ENCODE peak calls at places on chromosomes 5 and 9, in eight cellular contexts. H, P, X, J, L, F, Z and M are unnamed samples.

GRCh38 chr5:93875693-93876092 is 134.3 kb upstream of the POU5F2 start:
- DNase-seq in H (no peak), P (no peak), X (no peak), J (no peak), L (no peak), F (no peak), Z (no peak), M (no peak)

GRCh38 chr9:120136685-120137084 is 443.3 kb downstream of the CDK5RAP2 start:
- DNase-seq in H (no peak), P (no peak), X (no peak), J (no peak), L (no peak), F (no peak), Z (no peak), M (no peak)

GRCh38 chr5:10538789-10539684 is 24.8 kb upstream of the ANKRD33B start:
- DNase-seq in H (peak; percentile 41), P (no peak), X (no peak), J (no peak), L (no peak), F (no peak), Z (peak; percentile 33), M (no peak)

GRCh38 chr5:155898284-155898683 is 428.7 kb upstream of the SGCD start:
- DNase-seq in H (no peak), P (no peak), X (no peak), J (no peak), L (no peak), F (no peak), Z (no peak), M (no peak)

GRCh38 chr9:131997779-131998178 is 81.9 kb downstream of the MED27 start:
- DNase-seq in H (no peak), P (peak; percentile 52), X (peak; percentile 53), J (no peak), L (no peak), F (no peak), Z (no peak), M (no peak)

GRCh38 chr9:86534572-86535258 is 180.5 kb upstream of the TUT7 start:
- DNase-seq in H (no peak), P (no peak), X (peak; percentile 83), J (no peak), L (no peak), F (no peak), Z (no peak), M (peak; percentile 70)

GRCh38 chr5:149128023-149128875 is 13.0 kb upstream of the ABLIM3 start:
- DNase-seq in H (no peak), P (no peak), X (peak; percentile 41), J (peak; percentile 48), L (peak; percentile 76), F (no peak), Z (no peak), M (no peak)

GRCh38 chr5:143698534-143698933 is 113.4 kb upstream of the HMHB1 start:
- DNase-seq in H (no peak), P (no peak), X (no peak), J (no peak), L (no peak), F (no peak), Z (no peak), M (no peak)

GRCh38 chr9:21455320-21455719 is 15.1 kb downstream of the IFNA1 start:
- DNase-seq in H (no peak), P (no peak), X (peak; percentile 25), J (no peak), L (peak; percentile 12), F (no peak), Z (no peak), M (no peak)

GRCh38 chr5:55232194-55232984 is 1.0 kb downstream of the CCNO start:
- DNase-seq in H (peak; percentile 83), P (no peak), X (no peak), J (peak; percentile 54), L (peak; percentile 38), F (peak; percentile 47), Z (peak; percentile 77), M (no peak)

GRCh38 chr9:97954550-97954989 is 16.6 kb upstream of the HEMGN start:
- DNase-seq in H (no peak), P (no peak), X (no peak), J (peak; percentile 77), L (peak; percentile 76), F (peak; percentile 37), Z (no peak), M (no peak)

GRCh38 chr5:84524491-84524890 is 139.8 kb upstream of the EDIL3 start:
- DNase-seq in H (no peak), P (no peak), X (peak; percentile 18), J (no peak), L (no peak), F (no peak), Z (no peak), M (no peak)

GRCh38 chr9:17630531-17630949 is 51.7 kb downstream of the SH3GL2 start:
- DNase-seq in H (no peak), P (no peak), X (no peak), J (no peak), L (no peak), F (peak; percentile 55), Z (no peak), M (no peak)

GRCh38 chr5:140042551-140043507 is at the start of gene NRG2:
- DNase-seq in H (peak; percentile 84), P (peak; percentile 77), X (peak; percentile 7), J (peak; percentile 53), L (peak; percentile 89), F (peak; percentile 51), Z (peak; percentile 72), M (no peak)

GRCh38 chr5:10760033-10760975 is 730 bp downstream of the DAP start:
- DNase-seq in H (no peak), P (peak; percentile 61), X (peak; percentile 59), J (no peak), L (peak; percentile 48), F (peak; percentile 78), Z (no peak), M (no peak)

GRCh38 chr5:177545487-177546261 is 8.7 kb downstream of the FAM193B start:
- DNase-seq in H (no peak), P (peak; percentile 65), X (peak; percentile 83), J (no peak), L (no peak), F (peak; percentile 37), Z (no peak), M (peak; percentile 59)

GRCh38 chr9:89309608-89310485 is 1.1 kb upstream of the CKS2 start:
- DNase-seq in H (no peak), P (peak; percentile 13), X (no peak), J (peak; percentile 37), L (no peak), F (peak; percentile 59), Z (no peak), M (no peak)

GRCh38 chr5:78504726-78505431 is 143.7 kb downstream of the LHFPL2 start:
- DNase-seq in H (peak; percentile 92), P (peak; percentile 95), X (peak; percentile 100), J (peak; percentile 91), L (peak; percentile 36), F (peak; percentile 66), Z (peak; percentile 87), M (peak; percentile 99)

GRCh38 chr9:4290427-4290837 is 9.4 kb downstream of the GLIS3 start:
- DNase-seq in H (no peak), P (no peak), X (no peak), J (no peak), L (no peak), F (no peak), Z (no peak), M (no peak)

GRCh38 chr5:63245271-63245670 is 666.7 kb downstream of the LRRC70 start:
- DNase-seq in H (no peak), P (no peak), X (no peak), J (no peak), L (no peak), F (no peak), Z (no peak), M (no peak)

GRCh38 chr9:36191290-36191645 is 547 bp downstream of the CLTA start:
- DNase-seq in H (no peak), P (no peak), X (no peak), J (no peak), L (no peak), F (peak; percentile 41), Z (no peak), M (no peak)

GRCh38 chr5:114729986-114730385 is 368.1 kb downstream of the KCNN2 start:
- DNase-seq in H (no peak), P (no peak), X (no peak), J (no peak), L (no peak), F (no peak), Z (no peak), M (no peak)

GRCh38 chr9:123686131-123686848 is 243.6 kb downstream of the DENND1A start:
- DNase-seq in H (no peak), P (peak; percentile 36), X (peak; percentile 32), J (no peak), L (no peak), F (peak; percentile 71), Z (no peak), M (no peak)
- H3K4me3 ChIP-seq in H (no peak overlapping the region), P (no peak overlapping the region), X (no peak overlapping the region), J (no peak overlapping the region), L (no peak overlapping the region), F (no peak overlapping the region), Z (no peak overlapping the region), M (no peak overlapping the region)

GRCh38 chr5:133421394-133421793 is 190.9 kb downstream of the FSTL4 start:
- DNase-seq in H (no peak), P (no peak), X (no peak), J (no peak), L (peak; percentile 23), F (no peak), Z (peak; percentile 62), M (no peak)
- TF ChIP-seq CTCF in H (peak; percentile 43), P (peak; percentile 14), X (peak; percentile 21), J (peak; percentile 47), L (peak; percentile 17), F (no peak), Z (peak; percentile 31), M (peak; percentile 18)

DNA sequence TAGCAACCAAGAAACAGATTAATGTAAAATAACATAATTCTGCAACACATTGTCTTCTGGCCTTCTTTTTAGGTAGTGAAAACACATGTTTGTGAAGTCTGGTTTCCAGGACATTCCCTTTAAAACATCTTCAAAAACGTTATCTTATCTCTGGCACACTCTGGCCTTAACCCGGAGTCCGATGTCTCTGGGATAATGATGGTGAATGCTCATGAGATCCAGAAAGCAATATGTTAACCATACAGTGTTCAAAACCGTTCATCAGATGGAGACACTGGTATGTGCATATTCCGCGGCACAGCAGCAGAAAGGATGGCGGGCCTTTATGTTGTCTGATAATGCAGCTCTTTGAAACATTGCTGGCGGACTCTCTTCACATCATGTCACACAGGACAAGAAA is 605.2 kb downstream of the CCDC171 start:
- DNase-seq in H (no peak), P (no peak), X (no peak), J (no peak), L (no peak), F (no peak), Z (no peak), M (no peak)
- H3K9me3 ChIP-seq in H (no peaks in the 10 kb centered on the region), P (no peaks in the 10 kb centered on the region), X (no peaks in the 10 kb centered on the region), J (no peaks in the 10 kb centered on the region), L (no peaks in the 10 kb centered on the region), F (no peaks in the 10 kb centered on the region), Z (no peaks in the 10 kb centered on the region), M (no peaks in the 10 kb centered on the region)

DNA sequence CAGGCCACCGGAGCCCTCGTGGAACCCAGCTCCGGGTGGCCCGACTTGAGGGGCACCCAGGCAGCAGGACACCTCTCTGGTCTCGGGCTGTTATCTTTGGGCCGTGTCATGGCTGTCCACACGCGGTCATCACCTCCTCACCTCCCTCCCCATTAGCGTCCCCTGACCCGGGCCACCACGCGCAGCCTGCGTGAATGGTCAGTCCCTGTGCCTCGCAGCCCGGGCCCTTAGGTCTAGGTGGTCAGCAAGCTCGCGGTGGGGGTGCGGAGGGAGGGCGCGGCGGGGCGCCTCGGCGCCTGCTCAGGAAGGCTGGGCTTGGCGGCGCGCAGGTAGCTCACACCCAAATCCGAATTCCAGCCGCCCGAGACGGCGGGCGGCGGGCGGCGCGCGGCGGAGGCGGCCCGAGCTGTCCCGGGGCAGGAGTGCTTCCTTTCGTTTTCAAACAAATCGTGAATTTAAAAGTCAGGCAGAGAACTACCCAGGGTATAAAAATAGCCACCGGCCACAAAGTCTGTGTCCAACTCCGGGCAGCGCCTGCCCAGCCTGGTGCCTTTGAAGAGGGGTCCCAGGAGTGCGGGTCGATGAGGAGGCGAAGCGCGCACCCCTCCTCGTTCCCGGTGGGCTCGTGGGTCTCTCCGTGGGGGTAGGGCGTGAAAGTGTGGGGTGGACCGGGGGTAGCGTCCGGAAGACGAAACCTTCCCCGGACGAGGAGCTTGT is 1.0 kb upstream of the RXRA start:
- DNase-seq in H (peak; percentile 89), P (peak; percentile 52), X (peak; percentile 49), J (no peak), L (peak; percentile 54), F (peak; percentile 65), Z (no peak), M (no peak)
- H3K4me3 ChIP-seq in H (peak overlapping the region; percentile 54), P (peak overlapping the region; percentile 73), X (peak overlapping the region; percentile 79), J (peak overlapping the region; percentile 93), L (peak overlapping the region; percentile 86), F (peak overlapping the region; percentile 67), Z (peak overlapping the region; percentile 53), M (peak overlapping the region; percentile 80)